ENCODE peak calls at places on chromosomes 16 and 17, in six cellular contexts. S is body of pancreas, U is heart left ventricle, Q is A673, Y is OCI-LY7, Z is ascending aorta. X is an unnamed sample.

GRCh38 chr17:31830971-31831755 is 27.9 kb downstream of the COPRS start:
- DNase-seq in S (no peak), Q (no peak), Z (no peak), Y (no peak), U (no peak), X (no peak)

GRCh38 chr17:81305051-81305630 is 10.0 kb upstream of the SLC38A10 start:
- DNase-seq in Q (no peak), Z (no peak), U (no peak), Y (no peak), S (no peak), X (no peak)

GRCh38 chr17:50685691-50686493 is 21.8 kb downstream of the ANKRD40 start:
- DNase-seq in Z (no peak), U (no peak), Y (no peak), Q (no peak), S (no peak), X (no peak)

GRCh38 chr16:20348365-20349185 is 3.9 kb downstream of the UMOD start:
- DNase-seq in U (no peak), S (peak; percentile 72), Y (no peak), Z (no peak), Q (no peak), X (peak; percentile 38)

GRCh38 chr17:18280766-18281165 is 20.3 kb downstream of the MIEF2 start:
- DNase-seq in Y (no peak), Z (no peak), U (no peak), S (no peak), Q (no peak), X (no peak)

GRCh38 chr17:20083460-20083859 is 74.3 kb downstream of the SPECC1 start:
- DNase-seq in Q (no peak), Z (no peak), S (no peak), U (no peak), Y (no peak), X (no peak)

GRCh38 chr17:81236784-81237183 is 2.1 kb downstream of the TEPSIN start:
- DNase-seq in Z (no peak), S (no peak), Y (no peak), Q (no peak), U (no peak), X (no peak)

GRCh38 chr17:81905993-81906392 is 4.0 kb downstream of the NPB start:
- DNase-seq in Z (no peak), U (no peak), Y (no peak), Q (no peak), S (no peak), X (no peak)

GRCh38 chr16:57366544-57367040 is 5.7 kb upstream of the CX3CL1 start:
- DNase-seq in Y (no peak), U (no peak), Z (no peak), Q (no peak), S (no peak), X (no peak)

GRCh38 chr16:4862639-4863038 is 15.4 kb downstream of the UBN1 start:
- DNase-seq in Z (peak; percentile 56), U (no peak), Q (no peak), Y (no peak), S (peak; percentile 33), X (no peak)

GRCh38 chr17:73548620-73549311 is 95.5 kb downstream of the SDK2 start:
- DNase-seq in Z (no peak), Q (no peak), U (peak; percentile 24), Y (no peak), S (no peak), X (no peak)

GRCh38 chr17:10661377-10661906 is 4.3 kb upstream of the MYH3 start:
- DNase-seq in S (no peak), U (no peak), Z (no peak), Q (no peak), Y (no peak), X (no peak)

GRCh38 chr17:58343131-58343530 is 8.9 kb downstream of the SUPT4H1 start:
- DNase-seq in U (no peak), Q (no peak), S (no peak), Y (no peak), Z (no peak), X (no peak)

GRCh38 chr16:11668590-11669379 is 530 bp downstream of the SNN start:
- DNase-seq in U (no peak), Q (no peak), Z (no peak), S (no peak), Y (no peak), X (no peak)

GRCh38 chr16:30703971-30704370 is 5.0 kb downstream of the SRCAP start:
- DNase-seq in Y (no peak), Q (no peak), Z (no peak), U (no peak), S (no peak), X (no peak)

GRCh38 chr17:49508061-49508865 is 13.2 kb downstream of the NGFR start:
- DNase-seq in U (no peak), Q (no peak), S (no peak), Y (no peak), Z (no peak), X (no peak)

GRCh38 chr17:37828313-37829124 is 83.7 kb upstream of the HNF1B start:
- DNase-seq in Z (no peak), U (peak; percentile 40), Q (no peak), Y (no peak), S (peak; percentile 56), X (no peak)

GRCh38 chr17:49842846-49843245 is 5.0 kb downstream of the TAC4 start:
- DNase-seq in U (no peak), S (no peak), Q (no peak), Y (no peak), Z (no peak), X (no peak)

GRCh38 chr16:10965440-10966039 is 21.2 kb downstream of the CLEC16A start:
- DNase-seq in Y (peak; percentile 30), Z (no peak), S (no peak), Q (no peak), U (no peak), X (no peak)

GRCh38 chr16:72255785-72256184 is 83.8 kb upstream of the PMFBP1 start:
- DNase-seq in Y (no peak), Q (no peak), S (no peak), Z (no peak), U (no peak), X (no peak)

GRCh38 chr16:85879975-85880831 is 18.8 kb upstream of the IRF8 start:
- DNase-seq in Q (no peak), S (no peak), Y (no peak), U (no peak), Z (no peak), X (no peak)

GRCh38 chr17:2173005-2173404 is 118.1 kb downstream of the HIC1 start:
- DNase-seq in S (no peak), U (peak; percentile 50), Y (no peak), Z (peak; percentile 79), Q (no peak), X (no peak)

GRCh38 chr17:76672270-76672851 is 28.8 kb upstream of the ST6GALNAC1 start:
- DNase-seq in Y (peak; percentile 33), S (peak; percentile 37), U (no peak), Q (no peak), Z (no peak), X (no peak)

GRCh38 chr17:14699569-14700190 is 398.8 kb downstream of the HS3ST3B1 start:
- DNase-seq in U (no peak), Q (no peak), Y (no peak), Z (no peak), S (no peak), X (no peak)

GRCh38 chr17:2564876-2565275 is 28.6 kb upstream of the PAFAH1B1 start:
- DNase-seq in Z (no peak), U (no peak), Y (no peak), Q (no peak), S (peak; percentile 19), X (peak; percentile 67)

GRCh38 chr17:4420692-4421131 is 13.0 kb upstream of the SPNS3 start:
- DNase-seq in Y (peak; percentile 95), Z (peak; percentile 77), U (no peak), Q (peak; percentile 80), S (peak; percentile 79), X (no peak)

GRCh38 chr17:33099252-33099651 is 107.6 kb downstream of the SPACA3 start:
- DNase-seq in S (no peak), Z (no peak), Q (no peak), U (no peak), Y (no peak), X (no peak)

GRCh38 chr16:14101415-14101814 is 30.3 kb downstream of the MRTFB start:
- DNase-seq in Z (no peak), Q (no peak), U (no peak), S (no peak), Y (no peak), X (no peak)

GRCh38 chr16:46801428-46802049 is 29.4 kb downstream of the C16orf87 start:
- DNase-seq in Y (no peak), Z (no peak), S (no peak), Q (peak; percentile 44), U (no peak), X (no peak)

GRCh38 chr17:59829217-59830006 is 63.3 kb downstream of the TUBD1 start:
- DNase-seq in Y (peak; percentile 94), Q (peak; percentile 99), U (no peak), Z (no peak), S (peak; percentile 74), X (no peak)

GRCh38 chr17:67638871-67639270 is 78.9 kb upstream of the NOL11 start:
- DNase-seq in Y (no peak), U (no peak), Z (no peak), S (no peak), Q (no peak), X (no peak)

GRCh38 chr17:6165806-6166205 is 95.6 kb downstream of the WSCD1 start:
- DNase-seq in S (no peak), Q (no peak), Z (no peak), U (no peak), Y (no peak), X (no peak)
- H3K27ac ChIP-seq in S (no peak overlapping the region), Q (no peak overlapping the region), Z (no peak overlapping the region), U (no peak overlapping the region), Y (no peak overlapping the region), X (no peak overlapping the region)

GRCh38 chr16:56190903-56191806 is at the start of gene GNAO1:
- DNase-seq in S (peak; percentile 57), U (peak; percentile 82), Q (peak; percentile 77), Z (peak; percentile 79), Y (no peak), X (peak; percentile 51)
- TF ChIP-seq CTCF in S (no peak), U (no peak), Q (no peak), Z (no peak), Y (no peak), X (no peak)

DNA sequence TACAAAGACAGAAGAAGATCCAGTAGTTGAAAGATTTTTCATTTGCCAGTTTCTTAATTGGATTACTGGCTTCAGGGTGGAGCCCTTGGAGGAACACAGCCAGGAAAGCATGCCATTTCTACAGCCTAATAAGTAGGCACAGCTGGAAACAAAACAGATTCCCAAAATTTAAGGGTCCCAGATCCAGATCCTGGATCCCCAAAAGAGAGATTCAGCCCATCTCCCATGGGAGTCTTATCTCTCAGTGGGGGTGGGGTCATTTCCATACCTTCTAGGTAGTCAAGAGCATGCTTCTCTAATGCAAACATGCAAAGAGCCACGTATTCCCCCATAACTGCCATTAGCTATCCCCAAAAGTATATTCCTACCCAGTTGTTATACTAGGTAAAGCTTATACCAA is 49.9 kb downstream of the SCPEP1 start:
- DNase-seq in Z (no peak), Q (no peak), U (no peak), S (no peak), Y (no peak), X (no peak)
- H3K9me3 ChIP-seq in Z (no peaks in the 10 kb centered on the region), Q (peaks cover 12% of the 10 kb centered on the region), U (no peaks in the 10 kb centered on the region), S (no peaks in the 10 kb centered on the region), Y (peaks cover 31% of the 10 kb centered on the region), X (no peaks in the 10 kb centered on the region)

DNA sequence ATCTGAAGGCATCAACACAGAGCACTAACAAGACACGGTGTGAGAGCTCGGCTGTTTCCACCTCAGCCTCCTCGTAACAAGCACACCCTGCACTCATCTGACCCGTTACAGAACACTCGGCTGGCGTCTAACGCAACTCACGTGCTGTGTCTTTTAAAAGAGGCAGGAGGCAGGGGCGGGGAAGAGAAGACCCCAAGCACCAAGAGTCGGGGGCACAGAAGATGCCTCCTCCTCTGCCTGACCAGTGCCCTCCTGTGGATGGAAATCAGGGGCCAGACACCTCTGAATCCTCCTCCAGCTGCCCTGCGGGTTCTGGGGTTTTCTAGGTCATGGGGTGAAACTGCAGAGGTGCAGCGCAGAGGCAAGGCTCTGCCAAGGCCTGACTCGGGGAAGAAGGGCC is 74.3 kb downstream of the ZNF778 start:
- DNase-seq in U (no peak), Q (no peak), Z (no peak), Y (no peak), S (no peak), X (no peak)
- H3K27ac ChIP-seq in U (no peak overlapping the region), Q (peak overlapping the region; percentile 10), Z (no peak overlapping the region), Y (no peak overlapping the region), S (no peak overlapping the region), X (no peak overlapping the region)